ENCODE peak calls at places on chromosome 19, in six cellular contexts. One of them, this sample, is unnamed.

GRCh38 chr19:34676697-34677385 is at the start of gene SCGB2B2:
- DNase-seq in left ventricle myocardium inferior: no peak
- DNase-seq in foreskin fibroblast: no peak
- DNase-seq in AG09309: peak; percentile 24
- DNase-seq in lower leg skin: no peak
- DNase-seq in fibroblast of pulmonary artery: no peak
- DNase-seq in this sample: peak; percentile 9

GRCh38 chr19:42693760-42694350 is 46.4 kb downstream of the PSG3 start:
- DNase-seq in left ventricle myocardium inferior: no peak
- DNase-seq in foreskin fibroblast: peak; percentile 76
- DNase-seq in AG09309: no peak
- DNase-seq in lower leg skin: no peak
- DNase-seq in fibroblast of pulmonary artery: peak; percentile 51
- DNase-seq in this sample: peak; percentile 11

GRCh38 chr19:34363094-34363493 is 1.9 kb upstream of the GPI start:
- DNase-seq in left ventricle myocardium inferior: no peak
- DNase-seq in foreskin fibroblast: no peak
- DNase-seq in AG09309: no peak
- DNase-seq in lower leg skin: no peak
- DNase-seq in fibroblast of pulmonary artery: no peak
- DNase-seq in this sample: no peak

GRCh38 chr19:14544977-14545715 is 15.8 kb downstream of the TECR start:
- DNase-seq in left ventricle myocardium inferior: peak; percentile 79
- DNase-seq in foreskin fibroblast: peak; percentile 31
- DNase-seq in AG09309: no peak
- DNase-seq in lower leg skin: no peak
- DNase-seq in fibroblast of pulmonary artery: no peak
- DNase-seq in this sample: no peak

GRCh38 chr19:56333506-56333905 is 18.9 kb upstream of the ZSCAN5A start:
- DNase-seq in left ventricle myocardium inferior: no peak
- DNase-seq in foreskin fibroblast: peak; percentile 76
- DNase-seq in AG09309: peak; percentile 35
- DNase-seq in lower leg skin: no peak
- DNase-seq in fibroblast of pulmonary artery: peak; percentile 80
- DNase-seq in this sample: peak; percentile 29

GRCh38 chr19:48194041-48194871 is 23.8 kb downstream of the ZSWIM9 start:
- DNase-seq in left ventricle myocardium inferior: no peak
- DNase-seq in foreskin fibroblast: peak; percentile 36
- DNase-seq in AG09309: no peak
- DNase-seq in lower leg skin: peak; percentile 72
- DNase-seq in fibroblast of pulmonary artery: peak; percentile 28
- DNase-seq in this sample: no peak

GRCh38 chr19:29832801-29833200 is 21.0 kb downstream of the CCNE1 start:
- DNase-seq in left ventricle myocardium inferior: no peak
- DNase-seq in foreskin fibroblast: no peak
- DNase-seq in AG09309: no peak
- DNase-seq in lower leg skin: no peak
- DNase-seq in fibroblast of pulmonary artery: no peak
- DNase-seq in this sample: no peak

GRCh38 chr19:5936308-5936980 is 22.4 kb downstream of the CAPS start:
- DNase-seq in left ventricle myocardium inferior: no peak
- DNase-seq in foreskin fibroblast: no peak
- DNase-seq in AG09309: no peak
- DNase-seq in lower leg skin: no peak
- DNase-seq in fibroblast of pulmonary artery: no peak
- DNase-seq in this sample: no peak

GRCh38 chr19:15934332-15935078 is at the start of gene CYP4F11:
- DNase-seq in left ventricle myocardium inferior: peak; percentile 73
- DNase-seq in foreskin fibroblast: peak; percentile 2
- DNase-seq in AG09309: no peak
- DNase-seq in lower leg skin: peak; percentile 92
- DNase-seq in fibroblast of pulmonary artery: no peak
- DNase-seq in this sample: no peak

GRCh38 chr19:32735936-32736335 is 16.4 kb downstream of the TDRD12 start:
- DNase-seq in left ventricle myocardium inferior: no peak
- DNase-seq in foreskin fibroblast: no peak
- DNase-seq in AG09309: no peak
- DNase-seq in lower leg skin: no peak
- DNase-seq in fibroblast of pulmonary artery: no peak
- DNase-seq in this sample: no peak

GRCh38 chr19:51016798-51017683 is 2.5 kb downstream of the KLK10 start:
- DNase-seq in left ventricle myocardium inferior: no peak
- DNase-seq in foreskin fibroblast: peak; percentile 24
- DNase-seq in AG09309: no peak
- DNase-seq in lower leg skin: peak; percentile 93
- DNase-seq in fibroblast of pulmonary artery: peak; percentile 57
- DNase-seq in this sample: peak; percentile 4

GRCh38 chr19:58196911-58197616 is 14.2 kb downstream of the ZNF274 start:
- DNase-seq in left ventricle myocardium inferior: no peak
- DNase-seq in foreskin fibroblast: peak; percentile 11
- DNase-seq in AG09309: no peak
- DNase-seq in lower leg skin: no peak
- DNase-seq in fibroblast of pulmonary artery: peak; percentile 43
- DNase-seq in this sample: no peak

GRCh38 chr19:57437931-57438330 is 2.8 kb downstream of the ZNF749 start:
- DNase-seq in left ventricle myocardium inferior: no peak
- DNase-seq in foreskin fibroblast: peak; percentile 54
- DNase-seq in AG09309: no peak
- DNase-seq in lower leg skin: no peak
- DNase-seq in fibroblast of pulmonary artery: no peak
- DNase-seq in this sample: no peak

GRCh38 chr19:58474291-58474996 is 1.7 kb upstream of the ZNF446 start:
- DNase-seq in left ventricle myocardium inferior: no peak
- DNase-seq in foreskin fibroblast: peak; percentile 69
- DNase-seq in AG09309: no peak
- DNase-seq in lower leg skin: no peak
- DNase-seq in fibroblast of pulmonary artery: peak; percentile 31
- DNase-seq in this sample: no peak

GRCh38 chr19:41564515-41565383 is 11.2 kb upstream of the CEACAM21 start:
- DNase-seq in left ventricle myocardium inferior: no peak
- DNase-seq in foreskin fibroblast: peak; percentile 22
- DNase-seq in AG09309: no peak
- DNase-seq in lower leg skin: no peak
- DNase-seq in fibroblast of pulmonary artery: peak; percentile 6
- DNase-seq in this sample: no peak

GRCh38 chr19:41479757-41480191 is 36.8 kb downstream of the ERICH4 start:
- DNase-seq in left ventricle myocardium inferior: peak; percentile 35
- DNase-seq in foreskin fibroblast: no peak
- DNase-seq in AG09309: no peak
- DNase-seq in lower leg skin: no peak
- DNase-seq in fibroblast of pulmonary artery: peak; percentile 64
- DNase-seq in this sample: no peak

GRCh38 chr19:497476-497860 is 1.2 kb downstream of the MADCAM1 start:
- DNase-seq in left ventricle myocardium inferior: no peak
- DNase-seq in foreskin fibroblast: no peak
- DNase-seq in AG09309: no peak
- DNase-seq in lower leg skin: no peak
- DNase-seq in fibroblast of pulmonary artery: no peak
- DNase-seq in this sample: no peak
- H3K4me3 ChIP-seq in left ventricle myocardium inferior: peak overlapping the region; percentile 43
- H3K4me3 ChIP-seq in foreskin fibroblast: no peak overlapping the region
- H3K4me3 ChIP-seq in AG09309: no peak overlapping the region
- H3K4me3 ChIP-seq in lower leg skin: no peak overlapping the region
- H3K4me3 ChIP-seq in fibroblast of pulmonary artery: no peak overlapping the region
- H3K4me3 ChIP-seq in this sample: no peak overlapping the region

DNA sequence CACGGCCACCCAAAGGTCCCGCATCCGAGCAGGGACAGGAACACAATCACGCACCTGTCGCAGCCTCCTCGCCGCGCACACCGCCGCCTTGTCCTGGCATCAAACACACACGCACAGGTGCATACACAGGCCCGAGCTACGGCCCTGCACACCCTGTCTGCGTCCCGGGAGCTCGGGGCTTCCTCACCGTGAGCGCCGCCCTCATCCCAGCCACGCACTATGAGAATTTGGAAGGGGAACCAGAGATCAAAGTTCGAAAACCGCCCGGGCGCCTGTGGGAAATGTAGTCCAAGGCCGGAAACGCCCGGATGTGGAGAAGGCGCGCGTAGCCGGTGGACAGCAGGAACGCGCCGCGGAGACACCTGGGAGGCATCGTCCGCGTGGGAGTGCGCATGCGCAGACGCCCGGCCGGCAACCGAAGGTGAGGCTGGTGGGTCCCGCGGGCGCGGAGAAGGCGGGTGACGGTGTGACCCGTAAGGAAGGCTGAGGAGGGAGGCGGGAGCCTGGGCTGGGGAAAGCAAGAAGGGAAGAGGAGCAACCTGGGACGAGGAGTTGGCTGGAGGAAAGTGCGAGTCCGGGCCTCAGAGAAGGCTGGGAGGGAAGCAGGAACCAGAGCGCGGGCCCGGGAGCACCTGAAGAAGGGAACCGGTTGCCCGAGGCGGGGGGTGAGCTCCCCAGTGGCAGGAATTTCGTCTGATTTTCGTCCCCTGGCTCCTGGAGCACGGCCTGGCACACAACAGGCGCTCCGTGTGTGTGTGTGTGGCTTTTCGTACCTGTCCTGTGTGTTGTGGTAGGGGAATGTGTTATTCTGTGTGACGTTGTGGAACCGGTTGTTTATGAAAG is at the start of gene ZNF567:
- DNase-seq in left ventricle myocardium inferior: peak; percentile 98
- DNase-seq in foreskin fibroblast: peak; percentile 98
- DNase-seq in AG09309: peak; percentile 66
- DNase-seq in lower leg skin: peak; percentile 99
- DNase-seq in fibroblast of pulmonary artery: peak; percentile 96
- DNase-seq in this sample: peak; percentile 77
- TF ChIP-seq CTCF in left ventricle myocardium inferior: no peak
- TF ChIP-seq CTCF in foreskin fibroblast: no peak
- TF ChIP-seq CTCF in AG09309: no peak
- TF ChIP-seq CTCF in lower leg skin: no peak
- TF ChIP-seq CTCF in fibroblast of pulmonary artery: no peak
- TF ChIP-seq CTCF in this sample: no peak

DNA sequence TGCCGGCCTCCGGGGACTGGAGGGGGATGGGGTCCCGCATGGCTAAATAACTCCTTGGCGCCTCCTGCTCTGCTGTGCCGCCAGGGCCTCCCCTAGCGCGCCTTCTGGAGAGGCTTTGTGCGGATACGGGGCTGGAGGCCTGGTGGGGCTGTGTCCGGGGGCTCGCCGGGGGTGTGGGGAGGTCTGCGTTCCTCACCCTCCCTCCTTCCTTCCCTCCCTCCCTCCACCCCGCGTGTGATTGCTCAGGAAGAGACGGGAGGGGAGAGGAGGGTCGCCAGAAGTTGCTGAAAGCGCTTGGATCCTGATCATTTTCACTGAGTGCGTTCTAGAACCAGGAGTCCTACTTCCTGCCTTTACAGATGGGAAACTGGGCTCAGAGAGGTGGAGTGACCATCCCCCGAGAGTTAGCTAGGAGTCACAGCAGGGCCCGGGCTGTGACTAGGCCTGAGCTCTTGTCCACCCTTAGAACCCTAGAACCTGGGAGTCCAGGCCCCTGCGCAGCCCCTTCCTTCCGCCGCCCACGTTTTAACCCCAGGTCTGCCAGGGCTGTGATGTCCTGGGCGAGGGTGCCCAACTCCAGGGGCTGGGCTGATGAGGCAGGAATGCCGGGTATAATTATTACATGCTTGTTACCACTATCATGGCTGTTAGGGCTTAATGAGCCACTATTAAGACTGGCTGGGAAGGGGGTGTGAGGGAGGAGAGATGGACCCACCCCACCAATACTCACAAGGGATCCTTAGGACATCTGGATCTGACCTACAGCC is 782 bp upstream of the JUND start:
- DNase-seq in left ventricle myocardium inferior: no peak
- DNase-seq in foreskin fibroblast: no peak
- DNase-seq in AG09309: no peak
- DNase-seq in lower leg skin: peak; percentile 94
- DNase-seq in fibroblast of pulmonary artery: no peak
- DNase-seq in this sample: no peak
- H3K4me3 ChIP-seq in left ventricle myocardium inferior: peak overlapping the region; percentile 100
- H3K4me3 ChIP-seq in foreskin fibroblast: peak overlapping the region; percentile 56
- H3K4me3 ChIP-seq in AG09309: peak overlapping the region; percentile 65
- H3K4me3 ChIP-seq in lower leg skin: peak overlapping the region; percentile 27
- H3K4me3 ChIP-seq in fibroblast of pulmonary artery: peak overlapping the region; percentile 56
- H3K4me3 ChIP-seq in this sample: peak overlapping the region; percentile 44

GRCh38 chr19:11059511-11060358 is 29.5 kb upstream of the LDLR start:
- DNase-seq in left ventricle myocardium inferior: no peak
- DNase-seq in foreskin fibroblast: no peak
- DNase-seq in AG09309: no peak
- DNase-seq in lower leg skin: no peak
- DNase-seq in fibroblast of pulmonary artery: no peak
- DNase-seq in this sample: no peak

GRCh38 chr19:11064831-11065303 is 24.4 kb upstream of the LDLR start:
- DNase-seq in left ventricle myocardium inferior: no peak
- DNase-seq in foreskin fibroblast: no peak
- DNase-seq in AG09309: no peak
- DNase-seq in lower leg skin: no peak
- DNase-seq in fibroblast of pulmonary artery: no peak
- DNase-seq in this sample: no peak

GRCh38 chr19:11058246-11059030 is 30.8 kb upstream of the LDLR start:
- DNase-seq in left ventricle myocardium inferior: no peak
- DNase-seq in foreskin fibroblast: no peak
- DNase-seq in AG09309: no peak
- DNase-seq in lower leg skin: no peak
- DNase-seq in fibroblast of pulmonary artery: no peak
- DNase-seq in this sample: no peak

GRCh38 chr19:11063434-11063833 is 25.8 kb upstream of the LDLR start:
- DNase-seq in left ventricle myocardium inferior: no peak
- DNase-seq in foreskin fibroblast: no peak
- DNase-seq in AG09309: no peak
- DNase-seq in lower leg skin: no peak
- DNase-seq in fibroblast of pulmonary artery: no peak
- DNase-seq in this sample: no peak

GRCh38 chr19:11061951-11062350 is 27.3 kb upstream of the LDLR start:
- DNase-seq in left ventricle myocardium inferior: no peak
- DNase-seq in foreskin fibroblast: no peak
- DNase-seq in AG09309: no peak
- DNase-seq in lower leg skin: no peak
- DNase-seq in fibroblast of pulmonary artery: no peak
- DNase-seq in this sample: no peak
- TF ChIP-seq CTCF in left ventricle myocardium inferior: no peak
- TF ChIP-seq CTCF in foreskin fibroblast: no peak
- TF ChIP-seq CTCF in AG09309: no peak
- TF ChIP-seq CTCF in lower leg skin: no peak
- TF ChIP-seq CTCF in fibroblast of pulmonary artery: no peak
- TF ChIP-seq CTCF in this sample: no peak

GRCh38 chr19:7998081-7998480 is 7.4 kb downstream of the ELAVL1 start:
- DNase-seq in left ventricle myocardium inferior: no peak
- DNase-seq in foreskin fibroblast: no peak
- DNase-seq in AG09309: no peak
- DNase-seq in lower leg skin: no peak
- DNase-seq in fibroblast of pulmonary artery: no peak
- DNase-seq in this sample: no peak
- H3K4me3 ChIP-seq in left ventricle myocardium inferior: no peak overlapping the region
- H3K4me3 ChIP-seq in foreskin fibroblast: no peak overlapping the region
- H3K4me3 ChIP-seq in AG09309: no peak overlapping the region
- H3K4me3 ChIP-seq in lower leg skin: no peak overlapping the region
- H3K4me3 ChIP-seq in fibroblast of pulmonary artery: no peak overlapping the region
- H3K4me3 ChIP-seq in this sample: no peak overlapping the region

GRCh38 chr19:17754634-17755532 is 3.6 kb downstream of the FCHO1 start:
- DNase-seq in left ventricle myocardium inferior: no peak
- DNase-seq in foreskin fibroblast: no peak
- DNase-seq in AG09309: no peak
- DNase-seq in lower leg skin: no peak
- DNase-seq in fibroblast of pulmonary artery: no peak
- DNase-seq in this sample: no peak
- TF ChIP-seq CTCF in left ventricle myocardium inferior: no peak
- TF ChIP-seq CTCF in foreskin fibroblast: no peak
- TF ChIP-seq CTCF in AG09309: no peak
- TF ChIP-seq CTCF in lower leg skin: no peak
- TF ChIP-seq CTCF in fibroblast of pulmonary artery: no peak
- TF ChIP-seq CTCF in this sample: no peak

This sample was measured in HFF-Myc.